ENCODE peak calls at places on chromosomes 1 and 21, in five cellular contexts. T, S, V, X and B are unnamed samples. For H3K27me3 and H3K9me3, the result is how much of the 10 kb centered on the place peaks cover.

GRCh38 chr1:84174051-84174556 is 30.0 kb downstream of the PRKACB start:
- DNase-seq in T (peak), S (no peak), V (no peak), X (no peak), B (peak)

GRCh38 chr1:158103275-158103674 is 77.4 kb upstream of the CD1D start:
- DNase-seq in T (no peak), S (no peak), V (no peak), X (no peak), B (no peak)

GRCh38 chr21:28067015-28067414 is 925.7 kb downstream of the LTN1 start:
- DNase-seq in T (no peak), S (no peak), V (no peak), X (no peak), B (no peak)

GRCh38 chr1:163924041-163924440 is 602.3 kb downstream of the NUF2 start:
- DNase-seq in T (no peak), S (no peak), V (no peak), X (no peak), B (no peak)

GRCh38 chr21:32516729-32517649 is 68.3 kb downstream of the TCP10L start:
- DNase-seq in T (no peak), S (no peak), V (no peak), X (no peak), B (no peak)

GRCh38 chr1:113993072-113993471 is 13.8 kb downstream of the OLFML3 start:
- DNase-seq in T (no peak), S (no peak), V (no peak), X (no peak), B (no peak)

GRCh38 chr1:243628476-243628907 is 221.6 kb downstream of the AKT3 start:
- DNase-seq in T (no peak), S (no peak), V (no peak), X (no peak), B (peak)

GRCh38 chr21:36035381-36035791 is 24.9 kb downstream of the SETD4 start:
- DNase-seq in T (peak), S (no peak), V (no peak), X (no peak), B (no peak)

GRCh38 chr1:21302747-21303715 is 12.8 kb upstream of the ECE1 start:
- DNase-seq in T (peak), S (peak), V (no peak), X (no peak), B (peak)

GRCh38 chr1:84347547-84348239 is 46.2 kb downstream of the SAMD13 start:
- DNase-seq in T (no peak), S (no peak), V (no peak), X (no peak), B (no peak)

GRCh38 chr1:20223106-20223505 is 36.8 kb upstream of the PLA2G2C start:
- DNase-seq in T (no peak), S (no peak), V (no peak), X (no peak), B (no peak)

GRCh38 chr1:63124666-63125191 is 197.6 kb upstream of the FOXD3 start:
- DNase-seq in T (no peak), S (no peak), V (no peak), X (no peak), B (peak)

GRCh38 chr1:96253281-96254035 is 468.1 kb upstream of the PTBP2 start:
- DNase-seq in T (no peak), S (no peak), V (no peak), X (no peak), B (peak)

GRCh38 chr1:35914706-35915105 is 16.2 kb upstream of the AGO3 start:
- DNase-seq in T (no peak), S (no peak), V (no peak), X (no peak), B (no peak)

GRCh38 chr1:152786077-152786476 is at the start of gene LCE1E:
- DNase-seq in T (no peak), S (no peak), V (no peak), X (no peak), B (no peak)

GRCh38 chr1:161402446-161402845 is 34.8 kb upstream of the CFAP126 start:
- DNase-seq in T (no peak), S (no peak), V (no peak), X (no peak), B (no peak)

GRCh38 chr21:34933609-34934345 is 115.3 kb downstream of the RUNX1 start:
- DNase-seq in T (peak), S (no peak), V (no peak), X (no peak), B (no peak)

GRCh38 chr1:226060976-226061792 is 1.3 kb upstream of the H3-3A start:
- DNase-seq in T (peak), S (peak), V (no peak), X (no peak), B (peak)

GRCh38 chr1:181409981-181410380 is 73.3 kb upstream of the CACNA1E start:
- DNase-seq in T (no peak), S (no peak), V (no peak), X (no peak), B (no peak)

GRCh38 chr1:26274801-26275425 is 5.0 kb upstream of the SH3BGRL3 start:
- DNase-seq in T (no peak), S (no peak), V (no peak), X (no peak), B (no peak)

GRCh38 chr1:54356680-54357147 is 49.5 kb downstream of the SSBP3 start:
- DNase-seq in T (no peak), S (no peak), V (no peak), X (no peak), B (no peak)

GRCh38 chr1:1894354-1895049 is 3.6 kb upstream of the GNB1 start:
- DNase-seq in T (peak), S (peak), V (no peak), X (peak), B (no peak)

GRCh38 chr21:29163381-29164115 is 33.1 kb downstream of the MAP3K7CL start:
- DNase-seq in T (no peak), S (no peak), V (no peak), X (no peak), B (peak)

GRCh38 chr1:207698822-207699483 is 52.9 kb upstream of the CD46 start:
- DNase-seq in T (peak), S (peak), V (peak), X (peak), B (peak)

GRCh38 chr1:173403996-173404395 is 73.1 kb upstream of the PRDX6 start:
- DNase-seq in T (no peak), S (no peak), V (no peak), X (no peak), B (no peak)

GRCh38 chr1:220690140-220691038 is at the start of gene C1orf115:
- DNase-seq in T (peak), S (peak), V (peak), X (peak), B (peak)

GRCh38 chr1:232472485-232473041 is 157.4 kb downstream of the SIPA1L2 start:
- DNase-seq in T (no peak), S (no peak), V (no peak), X (no peak), B (peak)

GRCh38 chr1:155466996-155467395 is 95.6 kb downstream of the ASH1L start:
- DNase-seq in T (no peak), S (no peak), V (no peak), X (no peak), B (peak)

GRCh38 chr1:225378880-225379279 is 49.0 kb downstream of the LBR start:
- DNase-seq in T (no peak), S (no peak), V (no peak), X (peak), B (peak)

GRCh38 chr1:99691175-99691574 is 45.3 kb downstream of the PALMD start:
- DNase-seq in T (no peak), S (no peak), V (no peak), X (no peak), B (peak)

GRCh38 chr1:30868833-30869435 is 39.6 kb downstream of the SDC3 start:
- DNase-seq in T (no peak), S (no peak), V (no peak), X (no peak), B (no peak)

GRCh38 chr1:230849451-230850194 is 18.7 kb downstream of the C1orf198 start:
- DNase-seq in T (no peak), S (no peak), V (peak), X (peak), B (peak)

GRCh38 chr1:16440150-16440479 is 409 bp upstream of the NECAP2 start:
- DNase-seq in T (no peak), S (no peak), V (no peak), X (no peak), B (no peak)

GRCh38 chr1:12316331-12316730 is 86.5 kb downstream of the VPS13D start:
- DNase-seq in T (no peak), S (no peak), V (no peak), X (no peak), B (peak)

GRCh38 chr1:7543718-7544090 is 227.4 kb upstream of the VAMP3 start:
- DNase-seq in T (no peak), S (no peak), V (no peak), X (no peak), B (no peak)

DNA sequence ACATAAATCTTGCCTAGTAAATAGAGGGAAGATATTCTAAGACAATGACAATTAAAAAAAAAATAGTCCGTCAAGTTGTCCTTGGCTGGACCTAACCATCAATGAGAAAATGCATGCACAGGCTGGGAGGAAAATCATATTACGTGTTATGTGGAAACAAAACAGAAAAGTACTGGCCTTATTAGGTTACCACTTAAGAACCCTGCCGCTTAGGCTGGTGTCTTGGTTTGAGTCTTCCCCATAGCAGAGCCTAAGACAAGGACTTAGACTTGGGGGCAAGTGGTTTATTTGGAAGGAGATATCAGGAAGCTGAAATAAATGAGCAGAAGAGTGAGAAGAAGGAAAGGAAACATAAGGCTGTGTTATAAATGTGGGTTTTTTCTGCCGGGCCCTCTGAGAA is 186.4 kb downstream of the MRPL39 start:
- DNase-seq in T (no peak), S (no peak), V (no peak), X (no peak), B (no peak)
- H3K27me3 ChIP-seq in T (under half), S (under half), V (under half), X (under half), B (under half)

DNA sequence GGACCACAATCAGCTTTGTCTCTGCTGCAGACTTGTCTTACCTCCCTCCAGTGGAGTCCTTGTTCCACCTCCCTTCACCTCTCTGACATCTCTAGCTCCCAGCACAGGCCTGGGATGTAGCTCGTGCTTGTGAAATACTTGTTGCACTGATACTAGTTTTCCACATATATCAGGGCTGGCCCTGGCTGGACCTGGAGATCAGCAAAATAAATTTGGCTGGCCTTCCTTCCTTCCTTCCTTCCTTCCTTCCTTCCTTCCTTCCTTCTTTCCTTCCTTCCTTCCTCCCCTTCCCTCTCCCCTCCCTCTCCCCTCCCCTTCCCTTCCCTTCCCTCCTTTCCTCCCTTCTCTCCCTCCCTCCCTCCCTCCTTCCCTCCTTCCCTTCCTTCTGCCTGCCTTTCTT is 196.5 kb downstream of the HIVEP3 start:
- DNase-seq in T (no peak), S (no peak), V (no peak), X (no peak), B (no peak)
- H3K27ac ChIP-seq in T (no peak), S (no peak), V (no peak), X (no peak), B (no peak)

GRCh38 chr1:248688527-248689298 is 13.9 kb downstream of the OR14I1 start:
- DNase-seq in T (no peak), S (no peak), V (no peak), X (no peak), B (no peak)
- H3K9me3 ChIP-seq in T (under half), S (under half), V (under half), X (under half), B (under half)

DNA sequence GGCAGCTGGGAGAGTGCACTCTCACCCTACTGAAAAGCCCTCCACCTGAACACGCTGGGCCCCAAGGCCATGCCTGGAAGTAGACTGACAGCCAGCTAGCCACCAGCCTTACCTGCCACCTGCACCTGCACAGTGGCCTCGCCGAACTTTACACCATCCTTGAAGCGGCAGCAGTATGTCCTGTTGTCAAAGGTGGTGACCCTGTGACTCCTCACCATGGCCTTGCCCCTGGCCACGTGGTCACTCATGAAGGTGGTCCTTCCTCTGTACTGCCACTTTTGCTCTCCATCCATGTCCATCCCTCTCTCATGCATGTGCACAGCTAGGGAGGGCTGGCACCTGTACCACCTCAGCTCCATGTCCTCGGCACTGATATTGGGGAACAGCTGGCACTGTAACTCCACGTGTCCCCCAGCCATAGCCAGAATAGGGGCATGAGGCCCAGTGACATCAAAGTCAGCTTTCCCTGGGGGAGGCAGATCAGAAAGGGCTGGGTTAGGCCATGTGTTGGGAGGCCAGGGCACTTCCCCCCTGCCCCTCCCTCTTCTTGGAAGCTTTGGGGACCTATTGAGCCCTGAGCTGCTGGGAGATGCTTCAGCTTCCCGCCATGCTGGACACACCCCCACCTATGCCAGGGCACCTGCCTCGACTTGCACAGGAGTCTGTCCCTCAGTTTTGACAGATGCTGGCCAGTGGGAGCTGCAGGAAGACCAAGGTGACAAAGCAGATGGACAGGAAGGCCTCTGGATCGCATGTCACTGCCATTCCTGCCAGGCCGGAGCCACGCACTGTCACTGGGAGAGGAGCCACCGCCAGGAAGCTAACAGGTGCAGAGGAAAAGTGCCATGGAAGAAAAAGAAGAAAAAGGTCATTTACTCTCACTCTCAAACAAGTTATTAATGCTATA is 24.6 kb downstream of the RNF187 start:
- DNase-seq in T (no peak), S (no peak), V (no peak), X (no peak), B (no peak)
- H3K27me3 ChIP-seq in T (under half), S (under half), V (under half), X (under half), B (under half)